ENCODE peak calls at places on chromosomes 13 and 19, in seven cellular contexts. L is H1, H is neuronal stem cell, Y is mesenchymal stem cell, Z is H9, K is trophoblast cell, M is mesendoderm. P is an unnamed sample.

GRCh38 chr13:103540394-103540793 is 474.2 kb upstream of the SLC10A2 start:
- DNase-seq in Z (no peak), M (no peak), H (no peak), L (no peak), K (no peak), Y (no peak), P (no peak)

GRCh38 chr13:72716776-72717175 is 10.7 kb downstream of the MZT1 start:
- DNase-seq in H (no peak), Z (no peak), Y (peak), K (no peak), M (no peak), L (no peak), P (no peak)

GRCh38 chr19:9431475-9431874 is 3.9 kb downstream of the ZNF266 start:
- DNase-seq in K (peak), Z (peak), L (peak), M (peak), Y (peak), H (peak), P (peak)

GRCh38 chr13:76865996-76866503 is 20.2 kb downstream of the KCTD12 start:
- DNase-seq in M (no peak), Z (no peak), L (no peak), H (no peak), Y (no peak), K (no peak), P (no peak)

GRCh38 chr19:10290439-10290875 is 705 bp downstream of the ICAM5 start:
- DNase-seq in Z (peak), K (no peak), Y (no peak), L (peak), H (no peak), M (peak), P (peak)

GRCh38 chr19:45676851-45677263 is 8.8 kb downstream of the GIPR start:
- DNase-seq in H (no peak), M (peak), L (peak), Z (no peak), K (no peak), Y (no peak), P (no peak)

GRCh38 chr19:49976496-49976895 is 15.5 kb upstream of the SIGLEC11 start:
- DNase-seq in Z (no peak), H (no peak), L (no peak), M (peak), Y (no peak), K (no peak), P (peak)

GRCh38 chr19:41205995-41206394 is 13.0 kb downstream of the CYP2S1 start:
- DNase-seq in Z (no peak), M (no peak), Y (no peak), L (no peak), K (no peak), H (no peak), P (no peak)

GRCh38 chr13:80037505-80037888 is 303.4 kb downstream of the SPRY2 start:
- DNase-seq in H (no peak), Z (no peak), K (no peak), Y (peak), L (no peak), M (no peak), P (peak)

GRCh38 chr19:57664269-57665127 is 4.2 kb upstream of the ZSCAN4 start:
- DNase-seq in M (peak), L (peak), K (peak), H (peak), Y (peak), Z (peak), P (peak)

GRCh38 chr13:45393941-45394570 is 24.1 kb downstream of the SLC25A30 start:
- DNase-seq in H (peak), M (peak), K (peak), L (peak), Z (peak), Y (peak), P (peak)

GRCh38 chr13:37109080-37109678 is 3.7 kb upstream of the CSNK1A1L start:
- DNase-seq in K (peak), Z (no peak), H (peak), M (peak), L (no peak), Y (peak), P (peak)

GRCh38 chr19:13987101-13987890 is 18.8 kb downstream of the RFX1 start:
- DNase-seq in Y (no peak), K (no peak), H (no peak), Z (no peak), L (no peak), M (no peak), P (no peak)

GRCh38 chr13:91722267-91722884 is 324.0 kb downstream of the GPC5 start:
- DNase-seq in H (no peak), M (peak), K (no peak), L (no peak), Z (no peak), Y (peak), P (peak)

GRCh38 chr13:74770361-74770760 is 636.2 kb upstream of the KLF12 start:
- DNase-seq in L (no peak), H (no peak), Y (peak), K (no peak), M (peak), Z (no peak), P (peak)

GRCh38 chr19:6649189-6649588 is 20.8 kb downstream of the TNFSF14 start:
- DNase-seq in Z (no peak), H (no peak), Y (no peak), K (no peak), M (no peak), L (no peak), P (no peak)

GRCh38 chr19:23071087-23071511 is 45.7 kb upstream of the ZNF730 start:
- DNase-seq in M (no peak), H (no peak), L (no peak), Z (peak), Y (no peak), K (peak), P (peak)

GRCh38 chr19:3606174-3606689 is 443 bp downstream of the TBXA2R start:
- DNase-seq in Z (peak), Y (no peak), M (peak), L (peak), K (no peak), H (no peak), P (no peak)

GRCh38 chr13:29103036-29103800 is 283.1 kb downstream of the MTUS2 start:
- DNase-seq in L (no peak), M (no peak), H (no peak), Y (no peak), K (peak), Z (no peak), P (no peak)

GRCh38 chr13:81540777-81541176 is 1199.9 kb upstream of the SPRY2 start:
- DNase-seq in Z (no peak), L (no peak), M (peak), H (no peak), Y (peak), K (no peak), P (no peak)

GRCh38 chr19:44615529-44616247 is 2.3 kb downstream of the IGSF23 start:
- DNase-seq in L (no peak), Y (no peak), M (no peak), K (no peak), H (no peak), Z (no peak), P (no peak)

GRCh38 chr19:30783212-30783611 is 411.0 kb downstream of the ZNF536 start:
- DNase-seq in M (no peak), H (no peak), Z (no peak), K (no peak), L (no peak), Y (no peak), P (no peak)
- H3K4ac ChIP-seq in M (no peak), H (no peak), Z (no peak), K (no peak), L (no peak), Y (no peak), P (no peak)

GRCh38 chr13:47564041-47564440 is 437.0 kb downstream of the SUCLA2 start:
- DNase-seq in Z (peak), M (peak), L (peak), Y (no peak), K (no peak), H (peak), P (no peak)
- H3K4ac ChIP-seq in Z (no peak), M (no peak), L (no peak), Y (no peak), K (no peak), H (no peak), P (no peak)

DNA sequence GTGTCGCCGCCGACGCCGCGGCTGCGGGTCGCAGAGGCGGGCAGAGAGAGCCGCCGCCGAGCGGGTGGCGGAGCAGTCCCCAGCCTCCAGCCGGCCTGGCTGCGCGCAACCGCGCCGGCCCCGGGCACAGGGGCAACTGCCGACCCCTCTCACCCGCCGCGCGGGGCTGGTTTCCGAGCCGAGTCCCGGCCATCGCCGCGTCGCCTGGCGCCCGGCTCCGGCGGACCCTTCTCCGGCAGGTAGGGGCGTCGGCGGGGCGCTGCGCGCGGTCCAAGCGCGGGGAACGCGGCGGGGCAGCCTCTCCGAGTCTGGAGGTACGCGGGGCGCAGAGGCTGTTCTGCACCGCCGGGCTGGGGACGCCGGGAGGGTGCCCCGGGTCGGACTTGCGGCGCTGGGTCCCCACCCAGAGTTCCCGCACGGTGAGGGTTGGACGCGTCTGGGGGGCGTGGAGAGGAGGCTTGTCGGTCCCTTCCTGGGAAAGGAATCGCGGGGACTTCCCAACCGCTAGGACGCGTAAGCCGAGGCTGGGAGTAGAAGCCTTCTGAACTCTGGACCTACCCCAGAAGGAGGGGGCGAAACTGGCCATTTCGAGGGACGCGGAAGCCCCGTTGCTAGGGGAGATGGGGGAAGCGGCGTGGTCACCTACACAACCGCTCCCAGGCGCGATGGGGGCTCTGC is 133.6 kb upstream of the MYO16 start:
- DNase-seq in Z (peak), K (no peak), M (peak), H (peak), L (peak), Y (peak), P (no peak)
- H3K4ac ChIP-seq in Z (no peak), K (no peak), M (no peak), H (no peak), L (no peak), Y (no peak), P (no peak)

DNA sequence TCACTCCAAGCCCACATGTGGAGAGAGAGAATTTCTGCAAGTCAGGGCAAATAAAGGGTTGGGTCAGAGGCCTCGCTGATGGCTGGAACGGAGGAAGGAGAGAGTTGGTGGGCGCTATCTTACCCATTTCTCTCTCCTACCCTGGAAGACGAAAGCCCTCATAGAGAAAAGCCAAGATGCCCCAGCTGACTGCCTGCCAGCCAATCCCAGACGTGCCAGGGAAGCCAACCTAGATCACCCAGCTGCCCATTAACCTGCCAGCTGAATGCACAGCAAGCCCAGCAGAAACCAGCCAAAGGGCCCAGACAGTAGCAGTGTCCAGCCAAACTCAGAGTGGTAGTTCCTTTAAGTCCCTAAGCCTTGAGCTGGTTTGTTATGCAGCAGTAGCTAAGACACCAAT is 167.0 kb upstream of the ZNF507 start:
- DNase-seq in M (peak), Z (no peak), L (no peak), H (no peak), Y (no peak), K (no peak), P (no peak)
- H3K4ac ChIP-seq in M (no peak), Z (no peak), L (no peak), H (no peak), Y (no peak), K (no peak), P (no peak)

GRCh38 chr19:48879025-48879572 is 6.9 kb downstream of the PPP1R15A start:
- DNase-seq in Z (no peak), K (no peak), Y (peak), L (no peak), M (no peak), H (no peak), P (no peak)

GRCh38 chr19:48881741-48882657 is 9.8 kb downstream of the PPP1R15A start:
- DNase-seq in L (peak), Z (peak), K (peak), M (peak), Y (peak), H (no peak), P (no peak)

GRCh38 chr19:48877900-48878218 is 5.6 kb downstream of the PPP1R15A start:
- DNase-seq in Z (no peak), M (no peak), H (no peak), Y (peak), L (no peak), K (no peak), P (no peak)

GRCh38 chr19:48874309-48875135 is 2.3 kb downstream of the PPP1R15A start:
- DNase-seq in Z (no peak), M (no peak), K (peak), Y (peak), H (no peak), L (no peak), P (peak)

DNA sequence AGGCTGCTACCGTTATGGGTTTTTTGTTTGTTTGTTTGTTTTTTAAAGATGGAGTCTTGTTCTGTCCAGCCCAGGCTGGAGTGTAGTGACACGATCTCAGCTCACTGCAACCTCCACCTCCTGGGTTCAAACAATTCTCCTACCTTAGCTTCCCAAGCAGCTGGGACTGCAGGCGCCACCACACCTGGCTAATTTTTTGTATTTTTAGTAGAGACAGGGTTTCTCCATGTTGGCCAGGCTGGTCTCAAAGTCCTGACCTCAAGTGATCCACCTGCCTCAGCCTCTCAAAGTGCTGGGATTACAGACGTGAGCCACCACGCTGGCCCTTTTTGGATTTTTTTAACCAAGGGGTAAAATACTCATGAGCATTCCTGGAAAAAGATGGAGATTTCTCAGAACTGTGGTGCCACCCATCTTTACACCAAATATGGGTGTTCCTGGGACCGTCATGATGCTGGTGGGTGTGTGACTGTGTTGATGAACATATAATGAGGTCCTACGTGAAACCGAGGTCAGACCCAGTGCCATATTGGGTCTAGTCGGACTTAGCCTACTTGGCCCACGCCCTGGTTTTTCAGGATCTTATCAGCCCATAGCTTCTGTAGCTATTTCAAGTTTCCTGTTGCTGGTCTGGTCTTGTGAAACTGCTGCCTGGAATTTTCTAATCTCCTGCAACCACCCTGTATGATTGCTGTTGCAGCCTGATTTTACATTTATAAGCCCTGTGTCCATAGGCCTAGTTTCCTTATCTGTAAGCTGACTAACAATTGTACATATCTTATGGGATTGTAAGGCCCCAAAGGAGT is 6.2 kb downstream of the PPP1R15A start:
- DNase-seq in M (no peak), L (no peak), Y (peak), Z (no peak), H (no peak), K (peak), P (peak)
- H3K4ac ChIP-seq in M (no peak), L (no peak), Y (no peak), Z (no peak), H (no peak), K (no peak), P (no peak)

P was measured in IMR-90.